ENCODE peak calls at places on chromosomes 16 and 17, in four cellular contexts. P is K562, R is GM12878, J is HepG2. D is an unnamed sample.
A peak's percentile ranks its signal among the peaks of the same experiment; 100 is the strongest.

GRCh38 chr16:23155445-23156049 is 6.3 kb upstream of the USP31 start:
- DNase-seq in P (no peak), R (no peak), J (no peak), D (peak; percentile 41)

GRCh38 chr16:2992383-2993081 is 12.3 kb upstream of the PKMYT1 start:
- DNase-seq in P (no peak), R (no peak), J (no peak), D (no peak)

GRCh38 chr16:48862087-48862532 is 252.1 kb upstream of the N4BP1 start:
- DNase-seq in P (no peak), R (no peak), J (no peak), D (no peak)

GRCh38 chr16:10738231-10739077 is 5.2 kb upstream of the NUBP1 start:
- DNase-seq in P (peak; percentile 62), R (peak; percentile 82), J (peak; percentile 92), D (peak; percentile 84)

GRCh38 chr16:48613061-48613957 is 3.3 kb upstream of the N4BP1 start:
- DNase-seq in P (no peak), R (no peak), J (peak; percentile 76), D (no peak)

GRCh38 chr17:16480995-16481394 is 11.0 kb downstream of the LRRC75A start:
- DNase-seq in P (no peak), R (no peak), J (no peak), D (no peak)

GRCh38 chr16:85314633-85315032 is 202.4 kb upstream of the CIBAR2 start:
- DNase-seq in P (no peak), R (no peak), J (no peak), D (no peak)

GRCh38 chr16:13435415-13435814 is 484.5 kb upstream of the ERCC4 start:
- DNase-seq in P (no peak), R (no peak), J (no peak), D (no peak)

GRCh38 chr17:45861185-45861584 is 16.5 kb downstream of the SPPL2C start:
- DNase-seq in P (no peak), R (no peak), J (no peak), D (no peak)

GRCh38 chr16:6081320-6081976 is 983.9 kb upstream of the EEF2KMT start:
- DNase-seq in P (peak; percentile 74), R (no peak), J (peak; percentile 20), D (peak; percentile 27)

GRCh38 chr17:45973099-45973838 is 25.8 kb upstream of the STH start:
- DNase-seq in P (no peak), R (no peak), J (no peak), D (no peak)

GRCh38 chr16:54985668-54986067 is 55.0 kb downstream of the IRX5 start:
- DNase-seq in P (no peak), R (no peak), J (no peak), D (no peak)

GRCh38 chr17:47267354-47267828 is 13.8 kb downstream of the ITGB3 start:
- DNase-seq in P (no peak), R (no peak), J (peak; percentile 30), D (peak; percentile 20)

GRCh38 chr17:63956296-63956920 is 16.3 kb downstream of the SCN4A start:
- DNase-seq in P (no peak), R (no peak), J (peak; percentile 90), D (no peak)

GRCh38 chr17:74862108-74862901 is 2.6 kb upstream of the GRIN2C start:
- DNase-seq in P (peak; percentile 65), R (no peak), J (peak; percentile 59), D (peak; percentile 79)

GRCh38 chr17:34301986-34302385 is 16.4 kb downstream of the CCL11 start:
- DNase-seq in P (no peak), R (no peak), J (no peak), D (no peak)

GRCh38 chr17:4175921-4176802 is 33.2 kb downstream of the CYB5D2 start:
- DNase-seq in P (no peak), R (no peak), J (no peak), D (no peak)

GRCh38 chr16:72910875-72911274 is 137.1 kb downstream of the ZFHX3 start:
- DNase-seq in P (no peak), R (no peak), J (no peak), D (no peak)

GRCh38 chr16:69107311-69107962 is 2.0 kb downstream of the HAS3 start:
- DNase-seq in P (no peak), R (no peak), J (no peak), D (peak; percentile 25)

GRCh38 chr16:1674306-1674705 is 3.8 kb upstream of the JPT2 start:
- DNase-seq in P (no peak), R (no peak), J (no peak), D (no peak)

GRCh38 chr16:67645397-67646121 is 615 bp downstream of the CARMIL2 start:
- DNase-seq in P (no peak), R (no peak), J (no peak), D (no peak)

GRCh38 chr16:68069511-68070248 is 15.5 kb upstream of the NFATC3 start:
- DNase-seq in P (no peak), R (no peak), J (no peak), D (no peak)

GRCh38 chr17:4940625-4941021 is 555 bp downstream of the RNF167 start:
- DNase-seq in P (no peak), R (no peak), J (no peak), D (no peak)

GRCh38 chr16:86383488-86384262 is 126.7 kb upstream of the FOXF1 start:
- DNase-seq in P (peak; percentile 35), R (no peak), J (no peak), D (peak; percentile 60)

GRCh38 chr17:978110-979093 is 1.2 kb downstream of the NXN start:
- DNase-seq in P (peak; percentile 12), R (no peak), J (no peak), D (no peak)

GRCh38 chr16:3485097-3485470 is 10.2 kb downstream of the C16orf90 start:
- DNase-seq in P (no peak), R (no peak), J (no peak), D (no peak)

GRCh38 chr16:3730161-3731125 is 13.1 kb upstream of the TRAP1 start:
- DNase-seq in P (no peak), R (no peak), J (no peak), D (no peak)

GRCh38 chr17:76793775-76794174 is 55.9 kb downstream of the MFSD11 start:
- DNase-seq in P (peak; percentile 28), R (no peak), J (peak; percentile 53), D (peak; percentile 59)

GRCh38 chr16:88416686-88417085 is 33.9 kb downstream of the ZNF469 start:
- DNase-seq in P (no peak), R (no peak), J (no peak), D (no peak)

GRCh38 chr17:31394544-31394943 is 3.1 kb downstream of the RAB11FIP4 start:
- DNase-seq in P (peak; percentile 75), R (no peak), J (peak; percentile 56), D (no peak)

GRCh38 chr16:54511181-54511731 is 224.7 kb upstream of the IRX3 start:
- DNase-seq in P (no peak), R (no peak), J (no peak), D (no peak)

GRCh38 chr16:56481468-56482112 is 30.2 kb downstream of the OGFOD1 start:
- DNase-seq in P (no peak), R (no peak), J (no peak), D (no peak)

GRCh38 chr16:89374393-89374948 is 115.9 kb downstream of the ANKRD11 start:
- DNase-seq in P (no peak), R (no peak), J (no peak), D (peak; percentile 31)

GRCh38 chr16:8960788-8961109 is 3.0 kb downstream of the USP7 start:
- DNase-seq in P (no peak), R (no peak), J (no peak), D (no peak)

GRCh38 chr16:77748426-77748825 is 26.1 kb downstream of the NUDT7 start:
- DNase-seq in P (no peak), R (no peak), J (no peak), D (no peak)

GRCh38 chr17:64009571-64010402 is 10.6 kb downstream of the ICAM2 start:
- DNase-seq in P (no peak), R (no peak), J (no peak), D (no peak)

GRCh38 chr16:4637501-4638166 is 13.0 kb downstream of the MGRN1 start:
- DNase-seq in P (no peak), R (no peak), J (no peak), D (no peak)

GRCh38 chr17:57086069-57086930 is 1.3 kb downstream of the AKAP1 start:
- DNase-seq in P (peak; percentile 44), R (no peak), J (peak; percentile 88), D (peak; percentile 52)

GRCh38 chr17:15039366-15039765 is 225.8 kb downstream of the PMP22 start:
- DNase-seq in P (no peak), R (no peak), J (no peak), D (no peak)

GRCh38 chr17:78053777-78054468 is 74.6 kb downstream of the TMC6 start:
- DNase-seq in P (no peak), R (no peak), J (no peak), D (no peak)

GRCh38 chr17:78057113-78057740 is 71.3 kb downstream of the TMC6 start:
- DNase-seq in P (no peak), R (no peak), J (no peak), D (no peak)

GRCh38 chr17:78058001-78058400 is 70.6 kb downstream of the TMC6 start:
- DNase-seq in P (no peak), R (no peak), J (no peak), D (no peak)

GRCh38 chr17:78063489-78063888 is 65.1 kb downstream of the TMC6 start:
- DNase-seq in P (no peak), R (no peak), J (no peak), D (no peak)

GRCh38 chr17:78058581-78058980 is 70.0 kb downstream of the TMC6 start:
- DNase-seq in P (no peak), R (no peak), J (no peak), D (no peak)
- TF ChIP-seq POLR2AphosphoS2 in P (no peak), R (no peak), J (no peak), D (no peak)

GRCh38 chr16:96935-97381 is 18.9 kb downstream of the MPG start:
- DNase-seq in P (peak; percentile 97), R (peak; percentile 55), J (peak; percentile 81), D (peak; percentile 88)
- TF ChIP-seq POLR2AphosphoS2 in P (peak; percentile 89), R (no peak), J (no peak), D (no peak)

DNA sequence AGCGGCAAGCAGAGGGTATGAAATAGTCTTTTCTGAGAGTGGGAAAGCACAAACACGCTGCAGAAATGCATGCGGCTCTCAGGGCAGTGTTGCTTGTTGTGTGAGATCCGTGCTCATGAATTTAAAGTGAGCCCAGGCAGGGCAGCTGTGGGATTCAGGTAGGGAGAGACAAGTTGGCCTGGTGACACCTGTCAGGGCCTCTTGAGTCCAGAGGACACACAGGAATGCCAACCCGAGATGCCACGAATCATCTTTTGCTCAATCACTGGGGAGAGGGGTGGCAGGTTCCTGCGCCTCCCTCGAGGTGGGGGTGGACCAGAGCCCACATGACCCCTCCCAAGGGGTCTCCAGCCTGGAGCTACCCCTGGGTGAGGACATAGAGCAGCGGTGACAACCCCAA is 211.9 kb downstream of the GSG1L start:
- DNase-seq in P (no peak), R (no peak), J (no peak), D (no peak)
- TF ChIP-seq POLR2AphosphoS2 in P (no peak), R (no peak), J (no peak), D (no peak)

GRCh38 chr17:49547566-49547965 is 28.1 kb upstream of the NXPH3 start:
- DNase-seq in P (no peak), R (no peak), J (no peak), D (no peak)
- TF ChIP-seq POLR2AphosphoS2 in P (no peak), R (no peak), J (no peak), D (no peak)

D was measured in A549.